ENCODE peak calls at places on chromosomes 3 and 15, in four cellular contexts. X is IMR-90; V is suprapubic skin; R is CD4-positive, alpha-beta memory T cell. T is an unnamed sample.

GRCh38 chr3:142850395-142851023 is 38.4 kb downstream of the PCOLCE2 start:
- DNase-seq in X (peak; percentile 66), V (no peak), R (no peak), T (peak; percentile 72)

GRCh38 chr3:11803977-11804903 is 42.4 kb downstream of the TAMM41 start:
- DNase-seq in X (peak; percentile 55), V (no peak), R (peak; percentile 41), T (peak; percentile 20)

GRCh38 chr3:13886593-13887129 is 6.8 kb upstream of the WNT7A start:
- DNase-seq in X (no peak), V (no peak), R (no peak), T (no peak)

GRCh38 chr15:88989578-88989977 is 76.4 kb upstream of the MFGE8 start:
- DNase-seq in X (peak; percentile 94), V (no peak), R (no peak), T (no peak)

GRCh38 chr3:161630791-161631190 is 134.2 kb downstream of the OTOL1 start:
- DNase-seq in X (no peak), V (no peak), R (no peak), T (no peak)

GRCh38 chr3:66393486-66394260 is 107.1 kb downstream of the LRIG1 start:
- DNase-seq in X (peak; percentile 14), V (peak; percentile 37), R (peak; percentile 78), T (no peak)

GRCh38 chr3:149435936-149436885 is 38.3 kb upstream of the TM4SF4 start:
- DNase-seq in X (no peak), V (no peak), R (no peak), T (no peak)

GRCh38 chr3:179806177-179806576 is 153.3 kb downstream of the USP13 start:
- DNase-seq in X (peak; percentile 63), V (no peak), R (no peak), T (no peak)

GRCh38 chr15:26781816-26782215 is 8.9 kb upstream of the GABRB3 start:
- DNase-seq in X (no peak), V (no peak), R (no peak), T (no peak)

GRCh38 chr3:42662813-42663535 is 9.5 kb downstream of the ZBTB47 start:
- DNase-seq in X (no peak), V (no peak), R (no peak), T (no peak)

GRCh38 chr3:126537730-126538281 is 13.9 kb downstream of the CHST13 start:
- DNase-seq in X (no peak), V (peak; percentile 67), R (no peak), T (no peak)

GRCh38 chr15:39625451-39625850 is 44.6 kb downstream of the THBS1 start:
- DNase-seq in X (no peak), V (no peak), R (no peak), T (no peak)

GRCh38 chr15:70376929-70377691 is 279.4 kb upstream of the TLE3 start:
- DNase-seq in X (peak; percentile 2), V (peak; percentile 84), R (no peak), T (peak; percentile 55)

GRCh38 chr3:153680526-153680925 is 440.7 kb upstream of the ARHGEF26 start:
- DNase-seq in X (no peak), V (no peak), R (no peak), T (no peak)

GRCh38 chr3:36677331-36678007 is 86.9 kb downstream of the DCLK3 start:
- DNase-seq in X (peak; percentile 90), V (no peak), R (no peak), T (peak; percentile 81)
- H3K9me3 ChIP-seq in X (no peaks in the 10 kb centered on the region), V (peaks cover 20% of the 10 kb centered on the region), R (peaks cover 13% of the 10 kb centered on the region), T (peaks cover 19% of the 10 kb centered on the region)

GRCh38 chr15:45242289-45242688 is 9.7 kb upstream of the SLC28A2 start:
- DNase-seq in X (no peak), V (no peak), R (no peak), T (no peak)
- H3K9me3 ChIP-seq in X (peaks cover 26% of the 10 kb centered on the region), V (peaks cover 26% of the 10 kb centered on the region), R (peaks cover 33% of the 10 kb centered on the region), T (peaks cover 18% of the 10 kb centered on the region)

GRCh38 chr3:373193-373784 is 176.7 kb downstream of the CHL1 start:
- DNase-seq in X (no peak), V (no peak), R (no peak), T (peak; percentile 31)
- H3K9me3 ChIP-seq in X (no peaks in the 10 kb centered on the region), V (no peaks in the 10 kb centered on the region), R (no peaks in the 10 kb centered on the region), T (no peaks in the 10 kb centered on the region)

GRCh38 chr3:134525293-134525692 is 39.4 kb downstream of the CEP63 start:
- DNase-seq in X (no peak), V (no peak), R (no peak), T (no peak)
- H3K9me3 ChIP-seq in X (peaks cover 7% of the 10 kb centered on the region), V (peaks cover 31% of the 10 kb centered on the region), R (peaks cover 15% of the 10 kb centered on the region), T (peaks cover 36% of the 10 kb centered on the region)

GRCh38 chr15:25768271-25768670 is 94.9 kb downstream of the ATP10A start:
- DNase-seq in X (no peak), V (no peak), R (no peak), T (no peak)

GRCh38 chr15:25770031-25770430 is 93.1 kb downstream of the ATP10A start:
- DNase-seq in X (no peak), V (no peak), R (no peak), T (no peak)

GRCh38 chr15:25766421-25766820 is 96.7 kb downstream of the ATP10A start:
- DNase-seq in X (no peak), V (no peak), R (no peak), T (no peak)

GRCh38 chr15:25764980-25765735 is 98.0 kb downstream of the ATP10A start:
- DNase-seq in X (no peak), V (no peak), R (no peak), T (no peak)

DNA sequence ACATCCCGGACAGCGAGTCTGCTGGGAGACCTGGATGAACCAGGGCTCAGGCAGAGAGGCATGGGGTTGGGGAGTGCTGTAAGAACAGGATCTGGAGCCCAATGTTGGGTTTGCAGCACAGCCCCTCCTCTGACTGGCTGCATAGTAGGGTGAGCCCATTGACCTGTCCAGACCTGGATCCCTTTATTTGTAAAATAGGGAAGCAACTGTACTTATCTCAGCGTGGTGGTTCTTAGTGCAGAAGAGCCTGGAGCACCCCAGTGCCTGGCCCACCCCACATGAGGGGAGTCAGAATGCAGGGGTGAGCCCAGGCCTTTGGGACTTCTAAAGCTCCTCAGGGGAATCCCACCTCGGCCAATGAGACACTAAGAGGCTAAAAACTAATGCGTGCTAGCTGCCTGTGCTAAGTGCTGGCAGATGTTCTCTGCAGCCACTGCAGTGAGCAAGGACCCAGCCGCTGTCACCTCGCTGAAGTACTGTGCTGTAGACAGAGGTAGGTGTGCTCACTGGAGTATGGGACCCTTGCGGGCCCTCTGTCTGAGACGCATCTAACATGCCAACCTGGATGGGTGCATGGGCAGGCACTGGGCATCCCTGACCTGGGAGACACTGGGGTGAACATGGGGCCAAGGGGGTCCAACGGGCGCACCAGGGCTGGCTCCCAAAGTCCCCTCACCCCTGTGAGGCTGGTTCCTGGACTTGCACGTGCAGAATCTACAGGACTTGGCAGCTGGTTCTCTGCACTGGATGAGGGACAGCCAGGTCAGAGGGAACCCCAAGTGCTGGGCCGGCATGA is 95.6 kb downstream of the ATP10A start:
- DNase-seq in X (no peak), V (no peak), R (no peak), T (no peak)
- H3K9me3 ChIP-seq in X (no peaks in the 10 kb centered on the region), V (no peaks in the 10 kb centered on the region), R (no peaks in the 10 kb centered on the region), T (no peaks in the 10 kb centered on the region)

GRCh38 chr15:27865926-27866325 is 233.2 kb downstream of the OCA2 start:
- DNase-seq in X (no peak), V (no peak), R (no peak), T (no peak)

GRCh38 chr15:27865323-27865922 is 233.7 kb downstream of the OCA2 start:
- DNase-seq in X (no peak), V (no peak), R (no peak), T (no peak)

GRCh38 chr15:27864719-27865118 is 234.4 kb downstream of the OCA2 start:
- DNase-seq in X (no peak), V (no peak), R (no peak), T (no peak)

GRCh38 chr15:27867861-27868260 is 231.3 kb downstream of the OCA2 start:
- DNase-seq in X (no peak), V (no peak), R (no peak), T (no peak)

GRCh38 chr15:27866505-27867165 is 232.5 kb downstream of the OCA2 start:
- DNase-seq in X (no peak), V (no peak), R (no peak), T (no peak)
- H3K9me3 ChIP-seq in X (peaks cover 36% of the 10 kb centered on the region), V (no peaks in the 10 kb centered on the region), R (no peaks in the 10 kb centered on the region), T (no peaks in the 10 kb centered on the region)

GRCh38 chr3:185236969-185237368 is 16.9 kb downstream of the EHHADH start:
- DNase-seq in X (no peak), V (no peak), R (no peak), T (no peak)
- H3K9me3 ChIP-seq in X (peaks cover 4% of the 10 kb centered on the region), V (peaks cover 27% of the 10 kb centered on the region), R (no peaks in the 10 kb centered on the region), T (peaks cover 22% of the 10 kb centered on the region)

DNA sequence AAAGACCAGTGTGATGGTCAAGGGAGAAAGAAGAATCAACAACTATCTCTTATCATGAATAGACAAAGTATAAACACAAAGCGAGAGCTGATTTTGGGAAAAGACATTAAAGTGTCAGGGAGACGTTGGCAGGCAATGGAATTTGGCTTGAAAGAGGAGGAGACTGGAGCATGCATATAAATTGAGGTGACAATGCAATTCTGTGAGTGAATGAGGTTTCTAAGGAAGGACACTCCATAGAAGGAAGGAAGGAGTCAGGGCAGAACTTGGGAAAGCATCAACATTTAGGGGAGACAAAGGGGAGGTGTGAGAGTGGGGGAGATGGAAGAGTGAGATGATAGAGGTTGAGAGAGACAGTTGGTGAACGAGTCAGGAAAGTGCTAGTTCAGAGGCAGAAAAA is 543.0 kb upstream of the TBL1XR1 start:
- DNase-seq in X (no peak), V (no peak), R (no peak), T (no peak)
- H3K9me3 ChIP-seq in X (no peaks in the 10 kb centered on the region), V (no peaks in the 10 kb centered on the region), R (no peaks in the 10 kb centered on the region), T (no peaks in the 10 kb centered on the region)

GRCh38 chr3:5292512-5292911 is 105.0 kb downstream of the EDEM1 start:
- DNase-seq in X (no peak), V (no peak), R (no peak), T (no peak)
- H3K9me3 ChIP-seq in X (no peaks in the 10 kb centered on the region), V (no peaks in the 10 kb centered on the region), R (no peaks in the 10 kb centered on the region), T (no peaks in the 10 kb centered on the region)

DNA sequence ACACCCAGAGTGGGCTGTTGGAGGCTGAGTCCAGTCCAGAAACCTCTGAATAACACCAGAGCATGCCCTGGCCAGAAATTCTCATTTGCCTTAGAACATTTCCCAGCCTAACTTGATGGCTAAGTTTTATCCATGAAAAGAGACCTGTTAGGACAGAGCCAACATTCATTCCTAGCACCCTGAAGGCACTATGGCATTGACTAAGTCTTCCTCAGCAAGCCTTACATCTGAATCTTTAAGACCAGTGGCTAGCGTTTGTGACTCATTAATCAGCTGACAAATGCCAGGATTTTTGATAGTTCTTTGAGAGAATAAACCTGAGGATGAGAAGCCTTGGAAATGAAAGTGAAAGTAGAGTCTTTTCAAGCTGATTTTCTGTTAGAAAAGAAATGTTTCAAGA is 1087.1 kb upstream of the ALCAM start:
- DNase-seq in X (peak; percentile 50), V (no peak), R (no peak), T (peak; percentile 3)
- H3K9me3 ChIP-seq in X (peaks cover 4% of the 10 kb centered on the region), V (peaks cover 20% of the 10 kb centered on the region), R (no peaks in the 10 kb centered on the region), T (peaks cover 22% of the 10 kb centered on the region)

T was measured in MG63.